ENCODE peak calls at places on chromosomes 3 and 15, in four cellular contexts. U is HepG2, Z is WTC11, M is K562. S is an unnamed sample.

GRCh38 chr3:50170689-50171088 is 15.6 kb downstream of the SEMA3F start:
- DNase-seq in U (peak), Z (no peak), M (peak), S (peak)

GRCh38 chr3:194092770-194093336 is 43.1 kb upstream of the HES1 start:
- DNase-seq in U (no peak), Z (no peak), M (no peak), S (no peak)

GRCh38 chr3:71185733-71186455 is 397.6 kb downstream of the FOXP1 start:
- DNase-seq in U (no peak), Z (no peak), M (peak), S (no peak)

GRCh38 chr3:48949376-48949717 is 30.7 kb downstream of the ARIH2 start:
- DNase-seq in U (no peak), Z (no peak), M (no peak), S (no peak)

GRCh38 chr3:184361532-184361931 is at the start of the genes CLCN2 and POLR2H:
- DNase-seq in U (peak), Z (peak), M (peak), S (no peak)

GRCh38 chr15:52672661-52673060 is 6.5 kb downstream of the ATOSA start:
- DNase-seq in U (no peak), Z (no peak), M (no peak), S (no peak)

GRCh38 chr3:141523615-141524375 is 37.0 kb downstream of the RASA2 start:
- DNase-seq in U (no peak), Z (no peak), M (no peak), S (no peak)

GRCh38 chr3:196134691-196135090 is 52.8 kb upstream of the TFRC start:
- DNase-seq in U (no peak), Z (no peak), M (no peak), S (no peak)

GRCh38 chr3:112001516-112001915 is 2.8 kb downstream of the TAGLN3 start:
- DNase-seq in U (no peak), Z (no peak), M (no peak), S (no peak)

GRCh38 chr3:170414202-170414663 is 4.4 kb upstream of the CLDN11 start:
- DNase-seq in U (peak), Z (peak), M (peak), S (peak)

GRCh38 chr3:36434682-36435426 is 54.5 kb downstream of the STAC start:
- DNase-seq in U (no peak), Z (no peak), M (no peak), S (no peak)

GRCh38 chr3:23442598-23443383 is 239.7 kb downstream of the UBE2E2 start:
- DNase-seq in U (no peak), Z (no peak), M (no peak), S (no peak)

GRCh38 chr3:190481779-190482178 is 32.1 kb upstream of the TMEM207 start:
- DNase-seq in U (no peak), Z (no peak), M (no peak), S (no peak)

GRCh38 chr3:159045279-159045678 is 243.4 kb downstream of the MFSD1 start:
- DNase-seq in U (no peak), Z (no peak), M (no peak), S (no peak)

GRCh38 chr15:36278219-36278618 is 301.2 kb upstream of the CDIN1 start:
- DNase-seq in U (no peak), Z (no peak), M (no peak), S (peak)

GRCh38 chr15:68616397-68616796 is 37.6 kb downstream of the CORO2B start:
- DNase-seq in U (no peak), Z (no peak), M (no peak), S (no peak)

GRCh38 chr15:90883971-90884718 is at the start of gene FES:
- DNase-seq in U (no peak), Z (peak), M (no peak), S (no peak)

GRCh38 chr15:101808201-101808600 is 3.8 kb upstream of the OR4F15 start:
- DNase-seq in U (no peak), Z (no peak), M (no peak), S (no peak)

GRCh38 chr15:85756411-85757072 is 38.2 kb downstream of the KLHL25 start:
- DNase-seq in U (no peak), Z (no peak), M (no peak), S (no peak)

GRCh38 chr3:141266186-141266585 is 34.6 kb downstream of the PXYLP1 start:
- DNase-seq in U (no peak), Z (no peak), M (no peak), S (no peak)

GRCh38 chr3:159854500-159855124 is 134.0 kb upstream of the IL12A start:
- DNase-seq in U (peak), Z (no peak), M (no peak), S (peak)

GRCh38 chr15:59689626-59690236 is 611 bp upstream of the BNIP2 start:
- DNase-seq in U (peak), Z (peak), M (no peak), S (peak)

GRCh38 chr3:50194128-50194902 is 2.9 kb downstream of the GNAT1 start:
- DNase-seq in U (peak), Z (peak), M (peak), S (peak)

GRCh38 chr3:161348791-161349400 is 22.4 kb downstream of the SPTSSB start:
- DNase-seq in U (no peak), Z (no peak), M (no peak), S (no peak)

DNA sequence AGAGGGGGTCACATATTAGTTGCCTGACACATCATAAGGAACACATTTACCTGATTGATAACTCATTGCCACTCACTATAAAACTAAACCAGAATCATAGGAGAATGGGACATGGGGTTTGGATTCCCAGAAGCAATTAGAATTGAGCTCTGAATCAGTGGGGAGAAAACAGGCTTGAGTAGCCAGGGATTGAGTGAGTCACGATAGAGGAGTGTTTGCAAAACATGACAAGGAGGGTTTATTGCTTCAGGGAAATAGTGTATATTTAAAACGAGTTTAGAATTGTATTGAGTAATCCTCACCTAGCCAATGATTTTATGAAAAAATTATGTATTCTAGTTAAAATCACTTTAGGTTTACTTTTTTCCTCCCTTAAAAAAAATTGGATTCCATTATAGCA is 101.2 kb upstream of the THRB start:
- DNase-seq in U (no peak), Z (no peak), M (no peak), S (no peak)
- TF ChIP-seq HMGXB4 in U (no peak), Z (no peak), M (no peak), S (no peak)

GRCh38 chr3:30827080-30827479 is 67.4 kb downstream of the GADL1 start:
- DNase-seq in U (no peak), Z (no peak), M (no peak), S (no peak)
- TF ChIP-seq HMGXB4 in U (no peak), Z (no peak), M (no peak), S (no peak)

GRCh38 chr3:19947549-19948071 is 713 bp downstream of the RAB5A start:
- DNase-seq in U (peak), Z (peak), M (no peak), S (peak)
- TF ChIP-seq HMGXB4 in U (no peak), Z (no peak), M (no peak), S (no peak)

GRCh38 chr3:106036706-106037105 is 167.9 kb upstream of the CBLB start:
- DNase-seq in U (no peak), Z (no peak), M (no peak), S (no peak)

GRCh38 chr3:106035618-106036017 is 166.8 kb upstream of the CBLB start:
- DNase-seq in U (no peak), Z (no peak), M (no peak), S (no peak)

GRCh38 chr3:106032479-106032878 is 163.7 kb upstream of the CBLB start:
- DNase-seq in U (no peak), Z (no peak), M (no peak), S (no peak)

GRCh38 chr3:106034313-106034712 is 165.5 kb upstream of the CBLB start:
- DNase-seq in U (no peak), Z (no peak), M (no peak), S (no peak)

GRCh38 chr3:106033654-106034053 is 164.8 kb upstream of the CBLB start:
- DNase-seq in U (no peak), Z (no peak), M (no peak), S (no peak)
- TF ChIP-seq HMGXB4 in U (no peak), Z (no peak), M (no peak), S (no peak)

GRCh38 chr3:44117239-44117638 is 124.4 kb upstream of the TOPAZ1 start:
- DNase-seq in U (no peak), Z (peak), M (no peak), S (no peak)

GRCh38 chr3:44125882-44126281 is 115.8 kb upstream of the TOPAZ1 start:
- DNase-seq in U (no peak), Z (no peak), M (no peak), S (no peak)

GRCh38 chr3:44125241-44125640 is 116.4 kb upstream of the TOPAZ1 start:
- DNase-seq in U (no peak), Z (no peak), M (no peak), S (no peak)

GRCh38 chr3:44117736-44118135 is 124.0 kb upstream of the TOPAZ1 start:
- DNase-seq in U (no peak), Z (no peak), M (no peak), S (no peak)

DNA sequence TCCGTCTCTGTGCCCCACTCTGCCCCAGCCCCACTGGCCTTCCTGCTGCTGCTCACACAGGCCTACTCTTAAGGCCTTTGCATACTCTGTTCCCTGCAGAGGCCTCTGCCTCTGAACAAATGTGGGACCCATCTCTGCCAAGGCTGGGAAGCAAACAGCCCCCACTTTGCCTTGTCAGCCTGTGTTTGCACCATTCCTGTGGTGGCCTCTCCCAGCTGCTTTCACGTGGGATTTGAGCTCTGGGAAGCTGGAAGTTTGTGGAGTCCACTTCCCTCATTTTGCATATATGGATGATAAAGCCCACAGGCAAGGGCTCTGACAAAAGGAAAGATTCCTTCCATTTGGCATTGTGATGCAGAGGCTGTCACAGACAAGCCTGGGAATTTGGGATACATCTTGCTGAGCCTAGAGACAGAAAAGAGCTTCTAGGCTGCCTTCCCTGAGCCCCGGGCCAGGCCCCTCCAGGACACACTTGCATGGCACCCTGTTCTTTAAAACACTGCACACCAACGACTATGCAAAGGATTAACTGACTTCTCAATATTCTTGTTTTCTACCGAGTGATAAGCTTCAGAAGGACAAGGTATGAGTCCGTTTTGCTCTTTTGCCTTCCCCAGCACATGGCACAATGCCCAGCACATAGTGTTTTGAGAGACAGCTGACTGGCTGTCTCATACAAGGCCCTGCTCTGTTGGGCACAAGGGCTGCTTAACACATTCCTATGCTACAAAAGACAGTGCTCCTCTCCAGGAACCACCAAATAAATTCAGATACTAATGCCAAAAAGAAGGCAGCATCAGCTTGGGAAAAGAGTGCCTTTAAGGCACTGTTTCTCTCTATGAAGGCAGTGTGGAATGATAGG is 120.7 kb upstream of the TOPAZ1 start:
- DNase-seq in U (no peak), Z (no peak), M (no peak), S (no peak)
- TF ChIP-seq HMGXB4 in U (no peak), Z (no peak), M (no peak), S (no peak)

DNA sequence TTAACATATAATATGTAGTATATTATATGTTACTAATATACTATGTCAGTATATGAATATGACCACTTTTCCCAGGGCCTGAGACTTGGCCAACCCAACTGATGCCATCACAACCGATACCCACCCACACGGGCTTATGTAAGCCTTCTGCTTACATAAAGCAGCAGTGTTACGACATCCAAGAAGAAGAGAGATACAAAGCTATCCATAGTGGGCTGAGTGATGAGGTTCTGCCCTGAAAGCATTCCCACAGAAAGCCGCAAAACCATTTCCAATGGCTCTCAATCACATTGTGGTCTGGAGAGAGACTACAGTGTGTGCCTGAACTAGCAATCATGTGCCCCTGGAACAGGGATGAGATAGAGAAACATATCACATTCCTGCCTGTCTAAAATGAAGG is 177.9 kb downstream of the PLOD2 start:
- DNase-seq in U (no peak), Z (no peak), M (no peak), S (no peak)
- TF ChIP-seq HMGXB4 in U (no peak), Z (no peak), M (no peak), S (no peak)

GRCh38 chr15:47429376-47429775 is 287.9 kb upstream of the SEMA6D start:
- DNase-seq in U (no peak), Z (no peak), M (no peak), S (no peak)
- TF ChIP-seq HMGXB4 in U (no peak), Z (no peak), M (no peak), S (no peak)

DNA sequence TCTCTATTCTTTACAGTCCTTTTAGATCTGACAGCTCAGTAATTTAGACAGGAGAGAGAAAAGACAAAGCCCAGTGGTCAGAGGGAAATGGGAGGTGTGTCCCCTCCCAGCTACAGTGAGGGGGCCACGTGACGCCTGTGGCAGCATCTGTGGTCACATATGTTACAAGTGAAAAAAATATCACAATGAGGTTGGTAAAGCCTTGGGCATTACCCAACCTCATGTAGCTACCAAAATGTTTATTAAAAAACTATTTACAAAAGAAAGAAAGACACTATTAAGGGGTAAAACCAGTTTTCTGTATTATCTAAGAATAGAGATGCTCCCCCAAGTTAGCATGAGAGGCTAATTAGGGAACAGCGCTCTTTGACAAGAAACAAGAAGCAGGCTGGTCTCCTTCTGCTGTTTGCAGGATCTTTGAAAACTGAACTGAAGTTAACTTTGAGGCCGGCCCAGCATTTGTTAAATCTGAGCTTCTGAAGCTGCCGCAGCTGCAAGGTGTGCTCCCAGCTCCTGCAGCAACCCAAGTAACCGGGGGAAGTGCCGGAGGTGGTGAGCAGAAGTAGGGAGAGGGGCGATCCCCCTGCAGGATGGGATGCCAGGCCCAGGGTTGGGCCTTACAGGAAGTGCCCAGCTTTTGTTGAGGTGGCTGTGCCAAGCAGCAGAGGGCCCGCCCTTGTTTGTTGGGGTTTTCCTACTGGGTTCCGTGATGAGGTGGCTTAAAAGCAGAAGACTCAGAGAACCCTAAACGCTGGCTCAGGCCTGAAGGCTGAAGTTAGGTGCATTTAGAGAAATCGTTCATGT is 42.6 kb upstream of the PLCL2 start:
- DNase-seq in U (no peak), Z (peak), M (no peak), S (no peak)
- TF ChIP-seq HMGXB4 in U (no peak), Z (no peak), M (no peak), S (no peak)

DNA sequence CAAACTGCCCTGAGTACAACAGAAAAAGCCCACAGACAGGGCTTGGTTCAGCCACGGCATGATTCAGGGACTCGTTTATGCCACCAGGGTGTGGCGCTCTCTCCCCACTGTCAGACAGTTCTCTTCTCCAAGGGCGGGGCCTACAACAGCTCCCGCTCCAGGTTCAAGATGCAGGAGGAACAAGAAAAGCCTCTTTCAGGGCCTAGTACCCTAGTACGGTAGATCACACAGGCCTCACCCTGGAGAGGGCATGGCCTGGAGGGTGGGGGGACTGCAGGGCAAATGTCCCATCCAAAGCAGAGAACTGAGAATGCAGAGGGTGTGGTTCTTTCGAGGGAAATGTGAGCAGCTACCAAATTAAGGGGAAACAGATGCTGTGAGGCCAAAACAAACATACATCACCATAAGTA is 12.0 kb downstream of the MESD start:
- DNase-seq in U (peak), Z (peak), M (peak), S (peak)
- TF ChIP-seq HMGXB4 in U (no peak), Z (no peak), M (no peak), S (no peak)

GRCh38 chr15:92100751-92101150 is 247.2 kb downstream of the SLCO3A1 start:
- DNase-seq in U (no peak), Z (no peak), M (no peak), S (no peak)

GRCh38 chr15:92098869-92099268 is 245.4 kb downstream of the SLCO3A1 start:
- DNase-seq in U (no peak), Z (peak), M (no peak), S (no peak)

GRCh38 chr15:92095691-92096090 is 242.2 kb downstream of the SLCO3A1 start:
- DNase-seq in U (no peak), Z (no peak), M (no peak), S (no peak)

GRCh38 chr15:92101706-92102434 is 248.4 kb downstream of the SLCO3A1 start:
- DNase-seq in U (no peak), Z (no peak), M (no peak), S (no peak)

DNA sequence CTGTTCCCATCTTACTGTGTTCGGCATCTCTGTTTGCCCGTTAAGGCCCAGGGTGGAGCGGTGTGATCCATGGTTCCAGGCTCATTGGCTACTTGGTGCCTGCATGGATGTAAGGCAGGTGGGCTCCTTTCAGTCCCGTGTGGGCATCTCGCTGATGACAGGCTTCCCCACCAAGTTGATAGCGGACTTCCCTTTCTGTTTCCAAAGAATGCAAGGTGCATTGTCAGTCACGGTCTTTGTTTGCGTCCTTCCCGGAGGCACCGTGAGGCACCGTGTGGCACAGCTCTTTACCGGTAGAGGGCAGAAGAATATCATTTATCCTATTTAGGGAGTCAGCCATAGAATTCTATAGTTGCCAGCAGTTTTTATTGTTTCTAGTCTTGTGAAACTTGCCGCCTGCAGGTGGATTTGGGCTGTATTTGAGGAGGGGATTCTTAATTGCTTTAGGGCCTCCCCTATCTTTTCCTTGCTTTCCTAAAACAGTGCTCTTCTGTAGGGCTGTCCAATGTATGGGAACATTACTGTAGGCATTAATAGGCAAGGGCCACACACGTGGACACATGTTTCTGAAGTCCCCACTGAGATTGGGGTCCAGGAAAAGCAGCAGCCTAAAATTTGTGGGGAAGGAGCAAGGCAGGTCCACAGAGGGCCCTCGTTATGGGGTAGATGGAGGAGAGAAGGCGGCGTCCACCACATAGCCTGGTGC is 244.1 kb downstream of the SLCO3A1 start:
- DNase-seq in U (peak), Z (peak), M (peak), S (peak)
- TF ChIP-seq HMGXB4 in U (no peak), Z (no peak), M (no peak), S (no peak)